ENCODE peak calls at places on chromosomes 2 and 18, in four cellular contexts. S is EL, U is NCI-H2029 treated with DMSO at 0.1 percent for 48 hours, J is neuronal stem cell. E is an unnamed sample.

GRCh38 chr18:62838475-62839098 is 123.2 kb downstream of the PHLPP1 start:
- DNase-seq in S (no peak), U (no peak), J (no peak), E (no peak)

GRCh38 chr18:78673516-78674321 is 305.9 kb upstream of the SALL3 start:
- DNase-seq in S (no peak), U (no peak), J (no peak), E (no peak)

GRCh38 chr18:48923746-48924580 is 26.8 kb downstream of the SMAD7 start:
- DNase-seq in S (peak; percentile 76), U (no peak), J (no peak), E (peak; percentile 23)

GRCh38 chr2:240209493-240209892 is 69.0 kb upstream of the OTOS start:
- DNase-seq in S (no peak), U (no peak), J (no peak), E (no peak)

GRCh38 chr2:217737127-217737526 is 265.7 kb downstream of the TNS1 start:
- DNase-seq in S (no peak), U (no peak), J (no peak), E (no peak)

GRCh38 chr2:209451209-209451822 is 27.5 kb downstream of the MAP2 start:
- DNase-seq in S (no peak), U (no peak), J (no peak), E (no peak)

GRCh38 chr18:61546598-61546997 is 213.4 kb downstream of the CDH20 start:
- DNase-seq in S (peak; percentile 86), U (no peak), J (no peak), E (no peak)

GRCh38 chr2:219122197-219122965 is 38.2 kb downstream of the NHEJ1 start:
- DNase-seq in S (no peak), U (no peak), J (no peak), E (no peak)

GRCh38 chr2:176637497-176638166 is 368.4 kb downstream of the MTX2 start:
- DNase-seq in S (peak; percentile 70), U (no peak), J (peak; percentile 36), E (peak; percentile 34)